ENCODE peak calls at places on chromosomes 3 and 15, in five cellular contexts. X is AG09309, K is hepatocyte, N is cardiac muscle cell, J is cardiac fibroblast. M is an unnamed sample.

GRCh38 chr3:151871639-151872468 is 1.6 kb upstream of the SUCNR1 start:
- DNase-seq in J (peak), K (no peak), X (no peak), N (peak), M (no peak)

GRCh38 chr3:14834121-14834520 is 15.4 kb downstream of the FGD5 start:
- DNase-seq in K (no peak), J (no peak), X (no peak), N (no peak), M (no peak)

GRCh38 chr15:44585633-44586032 is 48.7 kb downstream of the EIF3J start:
- DNase-seq in N (no peak), K (no peak), X (no peak), J (no peak), M (no peak)

GRCh38 chr3:192935441-192935840 is 17.8 kb upstream of the MB21D2 start:
- DNase-seq in N (no peak), K (no peak), J (peak), X (no peak), M (no peak)

GRCh38 chr3:101279765-101280385 is 40.5 kb downstream of the IMPG2 start:
- DNase-seq in X (no peak), N (no peak), K (no peak), J (peak), M (no peak)

GRCh38 chr3:61532739-61533500 is 28.5 kb upstream of the PTPRG start:
- DNase-seq in J (no peak), N (no peak), K (no peak), X (no peak), M (no peak)

GRCh38 chr3:189756651-189757078 is 125.5 kb downstream of the TP63 start:
- DNase-seq in X (no peak), N (no peak), J (peak), K (no peak), M (no peak)

GRCh38 chr3:32577621-32578556 is 7.2 kb upstream of the DYNC1LI1 start:
- DNase-seq in K (no peak), J (peak), X (peak), N (peak), M (no peak)

GRCh38 chr3:111173328-111173900 is 101.8 kb downstream of the NECTIN3 start:
- DNase-seq in N (no peak), X (no peak), J (peak), K (no peak), M (no peak)

GRCh38 chr15:51879555-51879954 is 50.1 kb downstream of the TMOD3 start:
- DNase-seq in K (no peak), X (no peak), J (peak), N (peak), M (no peak)

DNA sequence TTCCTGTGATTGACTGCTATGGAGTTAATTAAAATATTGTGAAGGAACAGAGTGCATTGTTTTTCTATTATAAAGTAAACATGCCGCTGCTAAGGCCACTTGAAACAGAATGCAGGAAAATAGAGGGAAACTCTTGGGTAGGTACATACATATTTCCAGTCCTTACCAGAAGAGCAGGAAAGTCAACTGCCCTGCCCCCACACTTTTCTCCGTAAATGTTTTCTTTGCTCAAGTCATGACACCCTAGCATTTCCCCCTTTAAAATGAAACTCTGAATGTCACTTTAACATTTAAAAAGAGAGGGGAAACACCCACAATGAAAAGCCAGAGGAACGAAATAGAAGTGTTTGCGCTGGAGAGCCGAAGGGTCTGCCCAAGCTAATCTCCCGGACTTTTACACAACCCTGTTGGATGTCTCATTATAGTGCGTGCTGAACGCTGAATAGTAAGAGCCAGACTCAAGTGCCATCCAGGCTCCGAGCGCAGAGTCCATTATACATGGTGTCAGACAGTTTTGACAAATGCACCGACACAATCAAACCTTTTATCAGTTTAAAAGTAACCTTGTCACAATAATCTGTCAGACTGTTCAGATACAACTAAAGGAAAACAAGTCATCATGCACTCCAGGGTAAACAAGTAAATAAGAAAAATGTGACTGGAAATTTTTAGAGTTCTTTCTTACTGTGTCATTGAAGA is 159.6 kb downstream of the RBMS3 start:
- DNase-seq in N (no peak), J (no peak), K (peak), X (no peak), M (no peak)
- H3K4me3 ChIP-seq in N (peak), J (no peak), K (peak), X (no peak), M (peak)

GRCh38 chr3:116417151-116417550 is 28.1 kb downstream of the LSAMP start:
- DNase-seq in N (no peak), K (no peak), X (no peak), J (no peak), M (no peak)

GRCh38 chr3:116408473-116408872 is 36.8 kb downstream of the LSAMP start:
- DNase-seq in N (no peak), K (no peak), X (no peak), J (no peak), M (no peak)

DNA sequence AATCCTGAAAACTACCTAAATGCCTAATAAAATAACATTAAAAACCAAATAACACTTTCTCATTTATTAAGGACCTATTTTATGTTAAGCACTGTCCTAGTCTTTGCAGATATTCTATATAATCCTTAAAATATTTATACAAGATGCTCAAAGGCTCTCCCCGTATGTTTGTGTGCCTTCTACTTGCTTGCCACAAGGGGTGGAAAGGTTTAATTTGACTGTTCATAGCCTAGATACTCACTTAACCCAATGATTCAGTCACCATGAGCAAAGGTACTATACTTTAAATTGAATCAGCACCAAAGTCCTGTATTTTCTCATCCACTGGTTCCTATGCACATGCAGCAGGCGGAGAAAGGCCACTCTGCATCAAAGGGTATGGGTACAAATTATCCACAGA is 32.0 kb downstream of the LSAMP start:
- DNase-seq in K (no peak), J (no peak), X (no peak), N (no peak), M (no peak)
- TF ChIP-seq CTCF in K (no peak), J (no peak), X (no peak), N (no peak), M (no peak)

GRCh38 chr3:95923496-95924210 is 890.7 kb upstream of the EPHA6 start:
- DNase-seq in N (peak), K (peak), X (peak), J (peak), M (no peak)
- H3K4me3 ChIP-seq in N (no peak), K (no peak), X (no peak), J (peak), M (no peak)

GRCh38 chr3:172040078-172040975 is 949 bp downstream of the FNDC3B start:
- DNase-seq in N (peak), J (peak), K (peak), X (peak), M (no peak)
- TF ChIP-seq CTCF in N (peak), J (peak), K (peak), X (peak), M (no peak)

GRCh38 chr15:63388511-63388910 is 6.9 kb upstream of the CA12 start:
- DNase-seq in J (no peak), K (no peak), N (no peak), X (no peak), M (no peak)
- H3K4me3 ChIP-seq in J (no peak), K (no peak), N (no peak), X (no peak), M (no peak)

DNA sequence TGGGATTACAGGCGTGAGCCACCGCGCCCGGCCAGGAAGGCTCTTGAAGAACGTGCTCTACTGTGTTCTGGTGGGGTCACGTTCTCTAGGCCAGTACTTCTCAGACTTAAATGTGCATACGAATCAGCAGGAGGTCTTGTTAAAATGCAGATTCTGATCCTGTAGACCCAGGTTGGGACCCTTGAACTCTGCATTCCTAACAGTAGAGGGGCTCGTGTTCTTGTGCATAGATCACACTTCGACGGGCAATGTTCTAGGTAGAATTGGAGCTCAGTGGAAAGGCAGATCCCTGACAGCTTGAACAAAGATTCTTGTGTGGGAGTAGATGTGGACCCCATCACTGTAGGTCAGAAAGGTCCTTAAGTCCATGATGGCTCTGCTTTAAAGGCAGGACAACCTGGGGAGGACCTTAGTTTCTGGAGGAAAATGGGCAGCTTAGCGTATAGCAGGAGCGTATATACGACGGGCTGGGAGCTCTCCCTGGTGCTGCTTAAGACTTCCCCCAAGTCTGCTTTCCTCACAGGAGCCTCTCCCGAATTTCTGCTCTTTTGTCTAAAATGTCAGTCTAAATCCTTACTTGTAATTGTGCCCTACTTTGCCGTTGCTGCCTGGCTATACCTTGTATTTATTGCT is 16.9 kb upstream of the FAM81A start:
- DNase-seq in N (peak), X (no peak), J (peak), K (peak), M (no peak)
- TF ChIP-seq CTCF in N (no peak), X (no peak), J (no peak), K (no peak), M (no peak)

DNA sequence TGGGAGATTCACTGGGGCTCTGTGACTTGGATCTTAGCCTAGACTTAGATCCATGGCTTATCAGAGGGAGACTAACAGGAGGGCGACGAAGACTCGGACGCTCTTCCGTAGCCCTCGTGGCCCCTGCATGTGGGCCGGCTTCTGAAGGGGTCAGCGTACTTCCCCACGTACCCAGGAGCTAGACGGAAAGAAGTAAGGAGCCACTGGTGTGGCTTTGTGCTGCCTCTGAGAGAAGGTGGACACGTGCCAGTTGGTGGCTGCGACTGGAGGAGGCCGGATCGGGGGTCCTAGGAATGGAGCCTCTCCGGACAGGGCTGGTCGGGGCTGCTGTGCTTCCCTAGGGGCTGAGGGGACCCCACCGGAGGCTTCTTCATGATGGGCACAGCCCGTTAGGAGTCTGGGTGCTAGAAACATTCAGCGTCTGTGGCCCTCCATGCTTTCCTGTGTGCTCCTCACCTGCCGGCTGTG is 1.0 kb downstream of the NRROS start:
- DNase-seq in X (no peak), N (no peak), J (no peak), K (no peak), M (no peak)
- H3K4me3 ChIP-seq in X (no peak), N (no peak), J (no peak), K (no peak), M (no peak)